ENCODE peak calls at places on chromosomes 7 and 10, in five cellular contexts. M is tibial nerve, L is H1, U is neuronal stem cell, P is brain microvascular endothelial cell. Y is an unnamed sample.

GRCh38 chr10:116840389-116841075 is 8.8 kb upstream of the ENO4 start:
- DNase-seq in M (no peak), L (no peak), U (no peak), P (no peak), Y (no peak)

GRCh38 chr10:132870426-132870825 is 71.9 kb downstream of the CFAP46 start:
- DNase-seq in M (peak; percentile 2), L (no peak), U (no peak), P (no peak), Y (no peak)

GRCh38 chr7:137538361-137538762 is 194.8 kb upstream of the PTN start:
- DNase-seq in M (no peak), L (no peak), U (no peak), P (peak; percentile 81), Y (no peak)

GRCh38 chr10:101319241-101319915 is 34.6 kb upstream of the BTRC start:
- DNase-seq in M (no peak), L (no peak), U (no peak), P (peak; percentile 6), Y (no peak)

GRCh38 chr10:131786756-131787605 is 113.8 kb upstream of the PPP2R2D start:
- DNase-seq in M (no peak), L (no peak), U (peak; percentile 32), P (peak; percentile 57), Y (peak; percentile 35)

GRCh38 chr10:70493660-70494234 is 15.2 kb downstream of the PALD1 start:
- DNase-seq in M (no peak), L (no peak), U (no peak), P (no peak), Y (no peak)

GRCh38 chr7:867406-868188 is 8.8 kb upstream of the GET4 start:
- DNase-seq in M (no peak), L (no peak), U (no peak), P (peak; percentile 24), Y (no peak)

GRCh38 chr10:25522946-25523608 is 348.3 kb downstream of the GPR158 start:
- DNase-seq in M (no peak), L (peak; percentile 44), U (peak; percentile 27), P (no peak), Y (no peak)

GRCh38 chr7:124575181-124575580 is 190.4 kb downstream of the GPR37 start:
- DNase-seq in M (no peak), L (no peak), U (no peak), P (no peak), Y (no peak)

GRCh38 chr10:29620112-29620690 is 14.6 kb downstream of the SVIL start:
- DNase-seq in M (no peak), L (no peak), U (no peak), P (no peak), Y (no peak)

GRCh38 chr10:95963202-95963991 is 55.6 kb downstream of the CC2D2B start:
- DNase-seq in M (no peak), L (no peak), U (no peak), P (no peak), Y (peak; percentile 71)

GRCh38 chr7:87833130-87833529 is 43.0 kb downstream of the SLC25A40 start:
- DNase-seq in M (no peak), L (no peak), U (no peak), P (no peak), Y (no peak)

GRCh38 chr7:133888061-133888930 is 238.8 kb upstream of the LRGUK start:
- DNase-seq in M (no peak), L (no peak), U (no peak), P (no peak), Y (no peak)

GRCh38 chr7:147911224-147911623 is 679.3 kb upstream of the C7orf33 start:
- DNase-seq in M (no peak), L (no peak), U (no peak), P (no peak), Y (no peak)

GRCh38 chr10:927131-927530 is 4.4 kb downstream of the LARP4B start:
- DNase-seq in M (no peak), L (no peak), U (no peak), P (no peak), Y (no peak)

GRCh38 chr7:27526991-27527722 is 135.5 kb downstream of the HIBADH start:
- DNase-seq in M (no peak), L (no peak), U (no peak), P (no peak), Y (no peak)

GRCh38 chr10:26997610-26998009 is 102.7 kb downstream of the ANKRD26 start:
- DNase-seq in M (no peak), L (no peak), U (no peak), P (no peak), Y (peak; percentile 44)

GRCh38 chr10:96244354-96244753 is 27.0 kb downstream of the BLNK start:
- DNase-seq in M (no peak), L (no peak), U (no peak), P (no peak), Y (no peak)

GRCh38 chr10:32788359-32788758 is 169.7 kb downstream of the ITGB1 start:
- DNase-seq in M (no peak), L (no peak), U (no peak), P (no peak), Y (no peak)

GRCh38 chr7:128082431-128082830 is 51.2 kb upstream of the LRRC4 start:
- DNase-seq in M (no peak), L (no peak), U (no peak), P (no peak), Y (no peak)
- H3K4me3 ChIP-seq in M (no peak overlapping the region), L (no peak overlapping the region), U (no peak overlapping the region), P (no peak overlapping the region), Y (no peak overlapping the region)

GRCh38 chr7:70093496-70093895 is 495.2 kb downstream of the AUTS2 start:
- DNase-seq in M (no peak), L (no peak), U (no peak), P (no peak), Y (no peak)
- H3K4me3 ChIP-seq in M (no peak overlapping the region), L (no peak overlapping the region), U (no peak overlapping the region), P (no peak overlapping the region), Y (no peak overlapping the region)

DNA sequence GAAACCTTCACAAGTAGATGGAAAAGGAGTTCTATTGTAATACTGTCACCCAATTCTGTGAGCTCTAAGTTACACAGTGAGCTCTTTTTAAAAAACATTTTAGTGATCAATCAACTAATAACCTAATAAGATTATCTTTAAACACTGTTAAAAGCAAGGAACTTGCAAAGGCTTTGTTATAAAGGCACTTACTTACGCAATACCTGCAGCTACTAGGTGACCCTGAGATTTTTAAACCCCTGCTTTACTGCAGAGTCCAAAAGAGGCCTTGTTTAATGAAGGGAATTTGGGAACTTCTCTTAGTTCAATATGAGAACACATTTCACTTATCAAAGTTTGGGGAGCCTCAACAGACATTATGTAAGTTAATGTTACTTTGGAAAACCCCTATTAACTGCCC is 53.3 kb downstream of the P4HA1 start:
- DNase-seq in M (no peak), L (no peak), U (no peak), P (no peak), Y (no peak)
- H3K4me3 ChIP-seq in M (no peak overlapping the region), L (no peak overlapping the region), U (no peak overlapping the region), P (no peak overlapping the region), Y (no peak overlapping the region)

DNA sequence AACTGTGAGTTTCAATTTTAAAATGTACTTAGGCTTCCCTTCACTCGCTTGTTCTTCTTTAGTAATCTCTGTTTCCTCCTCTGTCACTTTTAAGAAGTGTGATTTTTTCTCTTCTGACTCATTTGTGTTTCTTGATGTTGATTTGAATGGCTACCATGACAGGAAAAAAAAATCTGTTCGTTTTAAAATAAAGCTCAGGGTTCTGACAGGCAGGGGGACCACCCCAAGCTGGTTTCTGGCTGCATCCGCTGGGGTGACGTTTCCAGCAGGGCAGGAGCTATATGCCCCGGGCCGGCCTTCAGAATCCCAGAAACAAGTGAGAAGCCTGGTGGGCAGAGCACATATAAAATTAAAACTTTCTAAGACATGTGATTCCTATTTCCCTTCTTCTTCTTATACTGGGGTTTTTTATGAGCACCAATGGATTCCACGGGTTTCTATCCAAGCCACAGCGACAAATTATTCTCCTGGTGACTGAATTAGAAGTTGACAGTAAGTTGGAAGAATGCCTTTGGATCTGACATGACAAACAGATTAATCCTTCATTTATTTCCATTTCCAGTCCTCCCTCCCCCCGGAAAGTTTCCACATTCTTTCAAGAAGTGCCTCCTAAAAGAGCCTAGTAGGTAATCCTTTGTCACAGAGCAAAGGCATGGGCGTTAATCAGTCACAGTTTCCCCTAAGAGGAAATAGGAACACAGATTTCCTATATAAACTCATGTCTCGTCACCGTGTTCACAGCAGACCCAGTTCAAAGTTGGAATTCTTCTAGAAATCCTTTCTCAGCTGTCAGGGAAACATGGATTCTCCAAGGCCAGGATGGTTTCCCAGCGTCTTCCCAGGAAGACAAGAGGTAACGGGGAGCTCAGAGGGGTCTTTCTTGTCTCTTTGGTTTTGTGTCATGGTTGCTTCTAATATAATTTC is 79.9 kb downstream of the PTPRE start:
- DNase-seq in M (no peak), L (no peak), U (no peak), P (no peak), Y (no peak)
- H3K4me3 ChIP-seq in M (no peak overlapping the region), L (no peak overlapping the region), U (no peak overlapping the region), P (no peak overlapping the region), Y (no peak overlapping the region)

DNA sequence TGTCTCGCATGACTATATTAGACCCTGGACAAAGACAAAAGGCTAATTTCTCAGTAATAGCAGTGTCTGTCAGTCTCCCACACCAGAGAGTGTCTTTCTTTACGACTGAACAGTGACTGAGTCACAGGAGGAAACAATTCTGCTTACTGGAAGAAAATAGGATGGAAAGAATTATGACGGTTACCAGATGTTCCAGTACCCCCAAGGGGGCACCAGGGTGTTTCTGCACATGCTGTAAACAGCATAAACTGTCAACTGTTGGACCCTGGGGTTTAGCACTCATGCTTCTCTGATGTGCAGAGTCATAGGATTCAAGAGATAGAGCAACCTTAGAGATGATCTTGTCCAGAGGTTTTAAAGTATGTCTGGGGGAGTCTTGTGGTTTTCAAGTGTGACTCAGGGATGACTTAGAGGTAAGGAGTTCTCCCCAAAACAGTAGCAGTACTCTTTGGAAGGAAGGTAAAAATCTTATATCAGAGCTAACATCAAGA is 291.7 kb downstream of the THSD7A start:
- DNase-seq in M (no peak), L (no peak), U (no peak), P (no peak), Y (no peak)
- H3K4me3 ChIP-seq in M (no peak overlapping the region), L (no peak overlapping the region), U (no peak overlapping the region), P (no peak overlapping the region), Y (no peak overlapping the region)

DNA sequence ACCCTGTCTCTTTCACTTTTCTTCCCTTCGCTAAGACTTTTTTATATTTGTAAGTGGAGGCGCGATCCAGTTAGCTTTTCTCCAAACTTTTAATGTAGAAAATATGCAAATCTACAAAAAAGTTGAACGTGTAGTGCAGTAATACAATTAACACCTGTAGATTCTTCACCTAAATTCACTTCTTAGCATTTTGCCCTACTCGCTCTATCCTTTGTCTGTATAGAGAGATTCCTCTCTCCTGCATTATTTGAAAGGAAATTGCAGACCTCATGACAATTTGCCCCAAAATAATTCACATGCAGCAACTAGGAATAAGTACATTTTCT is 21.4 kb downstream of the FGFBP3 start:
- DNase-seq in M (no peak), L (no peak), U (no peak), P (no peak), Y (no peak)
- H3K4me3 ChIP-seq in M (peak overlapping the region; percentile 56), L (peak overlapping the region; percentile 48), U (no peak overlapping the region), P (peak overlapping the region; percentile 56), Y (no peak overlapping the region)

GRCh38 chr7:128869944-128870285 is 7.3 kb downstream of the ATP6V1F start:
- DNase-seq in M (no peak), L (no peak), U (peak; percentile 32), P (no peak), Y (no peak)
- H3K4me3 ChIP-seq in M (peak overlapping the region; percentile 52), L (peak overlapping the region; percentile 73), U (peak overlapping the region; percentile 79), P (peak overlapping the region; percentile 26), Y (peak overlapping the region; percentile 47)

GRCh38 chr10:110737886-110738634 is 93.9 kb downstream of the RBM20 start:
- DNase-seq in M (no peak), L (no peak), U (no peak), P (peak; percentile 96), Y (no peak)
- H3K4me3 ChIP-seq in M (no peak overlapping the region), L (no peak overlapping the region), U (no peak overlapping the region), P (no peak overlapping the region), Y (no peak overlapping the region)

Y was measured in Jurkat, Clone E6-1.